ENCODE peak calls at places on chromosomes 1 and 21, in four cellular contexts. One of them, this sample, is unnamed.
A peak's percentile ranks its signal among the peaks of the same experiment; 100 is the strongest.

GRCh38 chr1:15277370-15277769 is 30.3 kb downstream of the FHAD1 start:
- DNase-seq in anterior cingulate cortex: no peak
- DNase-seq in NCI-H510A: no peak
- DNase-seq in A549: no peak
- DNase-seq in this sample: no peak

GRCh38 chr21:25186278-25186677 is 421.0 kb downstream of the MRPL39 start:
- DNase-seq in NCI-H510A: no peak
- DNase-seq in anterior cingulate cortex: no peak
- DNase-seq in A549: no peak
- DNase-seq in this sample: no peak

GRCh38 chr1:176612791-176613190 is 149.8 kb downstream of the PAPPA2 start:
- DNase-seq in NCI-H510A: no peak
- DNase-seq in A549: no peak
- DNase-seq in anterior cingulate cortex: no peak
- DNase-seq in this sample: no peak

GRCh38 chr1:67969446-67969845 is 81.0 kb downstream of the DIRAS3 start:
- DNase-seq in anterior cingulate cortex: no peak
- DNase-seq in A549: no peak
- DNase-seq in NCI-H510A: no peak
- DNase-seq in this sample: no peak

GRCh38 chr1:198686069-198686728 is 47.4 kb downstream of the PTPRC start:
- DNase-seq in NCI-H510A: no peak
- DNase-seq in A549: peak; percentile 30
- DNase-seq in anterior cingulate cortex: no peak
- DNase-seq in this sample: no peak

GRCh38 chr1:245718951-245719350 is 564.2 kb downstream of the KIF26B start:
- DNase-seq in anterior cingulate cortex: no peak
- DNase-seq in A549: no peak
- DNase-seq in NCI-H510A: no peak
- DNase-seq in this sample: no peak

GRCh38 chr1:64019818-64020217 is 183.6 kb upstream of the UBE2U start:
- DNase-seq in NCI-H510A: no peak
- DNase-seq in A549: peak; percentile 2
- DNase-seq in anterior cingulate cortex: no peak
- DNase-seq in this sample: peak; percentile 17

GRCh38 chr1:207606362-207606755 is 38.6 kb upstream of the CR1L start:
- DNase-seq in A549: no peak
- DNase-seq in anterior cingulate cortex: no peak
- DNase-seq in NCI-H510A: no peak
- DNase-seq in this sample: no peak

GRCh38 chr1:8061210-8061609 is 35.1 kb upstream of the ERRFI1 start:
- DNase-seq in anterior cingulate cortex: no peak
- DNase-seq in NCI-H510A: no peak
- DNase-seq in A549: peak; percentile 97
- DNase-seq in this sample: no peak

GRCh38 chr1:24735156-24735618 is 10.1 kb upstream of the CLIC4 start:
- DNase-seq in A549: no peak
- DNase-seq in anterior cingulate cortex: no peak
- DNase-seq in NCI-H510A: no peak
- DNase-seq in this sample: no peak

GRCh38 chr1:88595355-88595754 is 88.7 kb upstream of the PKN2 start:
- DNase-seq in anterior cingulate cortex: no peak
- DNase-seq in A549: peak; percentile 18
- DNase-seq in NCI-H510A: no peak
- DNase-seq in this sample: no peak

GRCh38 chr1:185474440-185475149 is 157.6 kb upstream of the IVNS1ABP start:
- DNase-seq in NCI-H510A: no peak
- DNase-seq in anterior cingulate cortex: no peak
- DNase-seq in A549: no peak
- DNase-seq in this sample: no peak

GRCh38 chr1:216057947-216058346 is 365.3 kb downstream of the USH2A start:
- DNase-seq in anterior cingulate cortex: no peak
- DNase-seq in NCI-H510A: no peak
- DNase-seq in A549: no peak
- DNase-seq in this sample: no peak

GRCh38 chr1:230307213-230307612 is 118.9 kb downstream of the PGBD5 start:
- DNase-seq in NCI-H510A: no peak
- DNase-seq in anterior cingulate cortex: no peak
- DNase-seq in A549: no peak
- DNase-seq in this sample: no peak

GRCh38 chr1:228697209-228698016 is 37.9 kb upstream of the RHOU start:
- DNase-seq in anterior cingulate cortex: peak; percentile 11
- DNase-seq in NCI-H510A: no peak
- DNase-seq in A549: peak; percentile 20
- DNase-seq in this sample: no peak

GRCh38 chr1:84247425-84248220 is 53.9 kb upstream of the SAMD13 start:
- DNase-seq in anterior cingulate cortex: no peak
- DNase-seq in NCI-H510A: no peak
- DNase-seq in A549: peak; percentile 95
- DNase-seq in this sample: no peak

GRCh38 chr1:171257207-171258052 is 9.1 kb downstream of the FMO1 start:
- DNase-seq in NCI-H510A: no peak
- DNase-seq in A549: peak; percentile 12
- DNase-seq in anterior cingulate cortex: no peak
- DNase-seq in this sample: no peak

GRCh38 chr1:155196103-155196892 is 11.4 kb downstream of the THBS3 start:
- DNase-seq in A549: no peak
- DNase-seq in anterior cingulate cortex: peak; percentile 34
- DNase-seq in NCI-H510A: no peak
- DNase-seq in this sample: no peak

GRCh38 chr1:216422821-216423529 is at the start of gene USH2A:
- DNase-seq in A549: no peak
- DNase-seq in anterior cingulate cortex: no peak
- DNase-seq in NCI-H510A: peak; percentile 84
- DNase-seq in this sample: no peak

GRCh38 chr1:92310185-92310597 is 11.3 kb downstream of the RPAP2 start:
- DNase-seq in NCI-H510A: no peak
- DNase-seq in A549: no peak
- DNase-seq in anterior cingulate cortex: no peak
- DNase-seq in this sample: no peak

GRCh38 chr1:231460614-231461013 is 38.5 kb upstream of the EGLN1 start:
- DNase-seq in A549: no peak
- DNase-seq in anterior cingulate cortex: no peak
- DNase-seq in NCI-H510A: no peak
- DNase-seq in this sample: no peak

GRCh38 chr1:81690881-81691453 is 109.8 kb upstream of the ADGRL2 start:
- DNase-seq in NCI-H510A: no peak
- DNase-seq in anterior cingulate cortex: no peak
- DNase-seq in A549: no peak
- DNase-seq in this sample: no peak

GRCh38 chr1:95113684-95114083 is 3.5 kb upstream of the TLCD4 start:
- DNase-seq in anterior cingulate cortex: no peak
- DNase-seq in A549: no peak
- DNase-seq in NCI-H510A: no peak
- DNase-seq in this sample: no peak